ENCODE peak calls at places on chromosomes 5 and 9, in four cellular contexts. B is stimulated activated CD4-positive, alpha-beta T cell treated with anti-CD3 and anti-CD28 coated beads, Interleukin-1b, Interleukin-23, amount 100 ng/mL, for 4 hours; R is heart right ventricle; P is NCI-H2081. A is an unnamed sample.

GRCh38 chr5:146805099-146805498 is 73.5 kb downstream of the PPP2R2B start:
- DNase-seq in B (no peak), R (no peak), P (no peak), A (no peak)

GRCh38 chr5:129670944-129671343 is 77.0 kb upstream of the MINAR2 start:
- DNase-seq in B (no peak), R (no peak), P (no peak), A (no peak)

GRCh38 chr9:6703898-6704639 is 53.7 kb upstream of the KDM4C start:
- DNase-seq in B (peak; percentile 63), R (peak; percentile 80), P (peak; percentile 91), A (peak; percentile 90)

GRCh38 chr9:111980398-111980797 is 83.8 kb downstream of the UGCG start:
- DNase-seq in B (no peak), R (no peak), P (no peak), A (no peak)

GRCh38 chr5:160262665-160263064 is 33.4 kb downstream of the FABP6 start:
- DNase-seq in B (no peak), R (peak; percentile 23), P (no peak), A (no peak)

GRCh38 chr9:125421156-125421555 is 159.5 kb downstream of the GAPVD1 start:
- DNase-seq in B (no peak), R (no peak), P (no peak), A (no peak)

GRCh38 chr9:115204827-115205506 is 87.0 kb upstream of the TNC start:
- DNase-seq in B (no peak), R (no peak), P (no peak), A (no peak)

GRCh38 chr9:97501177-97501971 is at the start of gene TMOD1:
- DNase-seq in B (peak; percentile 44), R (peak; percentile 71), P (peak; percentile 62), A (peak; percentile 60)

GRCh38 chr9:114088571-114089170 is 10.4 kb downstream of the KIF12 start:
- DNase-seq in B (no peak), R (no peak), P (no peak), A (no peak)

GRCh38 chr9:19050637-19051591 is 1.7 kb downstream of the RRAGA start:
- DNase-seq in B (no peak), R (no peak), P (no peak), A (no peak)